ENCODE peak calls at places on chromosomes 3 and 15, in ten cellular contexts. G is fibroblast of mammary gland, K is HCT116, F is prostate gland, D is fibroblast of pulmonary artery, J is GM12864, V is tibial nerve, I is OCI-LY7, H is heart right ventricle, A is choroid plexus epithelial cell. S is an unnamed sample.

GRCh38 chr3:71063768-71064287 is 519.7 kb downstream of the FOXP1 start:
- DNase-seq in G (peak; percentile 63), K (no peak), F (no peak), D (peak; percentile 57), J (no peak), V (no peak), I (no peak), H (peak; percentile 49), A (peak; percentile 58), S (no peak)

GRCh38 chr3:147572970-147573340 is 163.8 kb downstream of the ZIC1 start:
- DNase-seq in G (peak; percentile 2), K (no peak), F (no peak), D (no peak), J (no peak), V (no peak), I (no peak), H (no peak), A (no peak), S (no peak)

GRCh38 chr3:100045696-100046095 is 68.6 kb downstream of the FILIP1L start:
- DNase-seq in G (peak; percentile 99), K (no peak), F (no peak), D (peak; percentile 95), J (no peak), V (peak; percentile 61), I (no peak), H (peak; percentile 86), A (peak; percentile 98), S (no peak)

GRCh38 chr3:104460477-104461406 is 906.0 kb upstream of the ALCAM start:
- DNase-seq in G (peak; percentile 30), K (peak; percentile 35), F (no peak), D (peak; percentile 57), J (no peak), V (peak; percentile 8), I (peak; percentile 12), H (no peak), A (peak; percentile 93), S (peak; percentile 21)

GRCh38 chr3:186361246-186361611 is 805 bp downstream of the DGKG start:
- DNase-seq in G (no peak), K (no peak), F (no peak), D (no peak), J (no peak), V (no peak), I (no peak), H (no peak), A (no peak), S (no peak)

GRCh38 chr3:2851356-2851755 is 258.8 kb downstream of the IL5RA start:
- DNase-seq in G (no peak), K (no peak), F (no peak), D (no peak), J (no peak), V (no peak), I (no peak), H (no peak), A (no peak), S (no peak)

GRCh38 chr15:47792231-47792630 is 74.9 kb downstream of the SEMA6D start:
- DNase-seq in G (no peak), K (no peak), F (no peak), D (no peak), J (no peak), V (no peak), I (no peak), H (no peak), A (no peak), S (no peak)

GRCh38 chr3:31875437-31875836 is 105.6 kb downstream of the OSBPL10 start:
- DNase-seq in G (no peak), K (no peak), F (no peak), D (no peak), J (no peak), V (no peak), I (no peak), H (no peak), A (no peak), S (no peak)

GRCh38 chr15:77507151-77507847 is 86.6 kb downstream of the HMG20A start:
- DNase-seq in G (peak; percentile 60), K (no peak), F (no peak), D (peak; percentile 52), J (no peak), V (peak; percentile 40), I (no peak), H (peak; percentile 73), A (no peak), S (no peak)

GRCh38 chr15:68421798-68422402 is 10.1 kb downstream of the ITGA11 start:
- DNase-seq in G (no peak), K (no peak), F (no peak), D (no peak), J (no peak), V (no peak), I (no peak), H (no peak), A (peak; percentile 68), S (no peak)

GRCh38 chr3:103218793-103219192 is 784.0 kb downstream of the ZPLD1 start:
- DNase-seq in G (no peak), K (no peak), F (no peak), D (no peak), J (no peak), V (no peak), I (no peak), H (no peak), A (peak; percentile 7), S (no peak)

GRCh38 chr3:52087728-52088127 is 31.4 kb upstream of the DUSP7 start:
- DNase-seq in G (no peak), K (no peak), F (no peak), D (no peak), J (no peak), V (no peak), I (no peak), H (no peak), A (no peak), S (no peak)

GRCh38 chr3:13019243-13019701 is 54.0 kb downstream of the IQSEC1 start:
- DNase-seq in G (peak; percentile 78), K (no peak), F (no peak), D (peak; percentile 71), J (no peak), V (peak; percentile 36), I (no peak), H (peak; percentile 69), A (peak; percentile 80), S (no peak)
- H3K4me3 ChIP-seq in G (peak overlapping the region; percentile 9), K (no peak overlapping the region), F (no peak overlapping the region), D (no peak overlapping the region), J (peak overlapping the region; percentile 80), V (no peak overlapping the region), I (peak overlapping the region; percentile 70), H (no peak overlapping the region), A (peak overlapping the region; percentile 20), S (no peak overlapping the region)

GRCh38 chr15:63010920-63011693 is 31.4 kb upstream of the TPM1 start:
- DNase-seq in G (no peak), K (no peak), F (no peak), D (no peak), J (no peak), V (no peak), I (no peak), H (no peak), A (no peak), S (no peak)
- TF ChIP-seq CTCF in G (no peak), K (no peak), F (no peak), D (no peak), J (no peak), V (no peak), I (no peak), H (no peak), A (no peak), S (no peak)

GRCh38 chr3:13019706-13020105 is 53.5 kb downstream of the IQSEC1 start:
- DNase-seq in G (no peak), K (no peak), F (no peak), D (no peak), J (no peak), V (no peak), I (no peak), H (no peak), A (no peak), S (no peak)

GRCh38 chr3:13021934-13022265 is 51.3 kb downstream of the IQSEC1 start:
- DNase-seq in G (no peak), K (no peak), F (no peak), D (no peak), J (no peak), V (no peak), I (peak; percentile 41), H (no peak), A (no peak), S (no peak)

GRCh38 chr3:13022348-13023250 is 50.6 kb downstream of the IQSEC1 start:
- DNase-seq in G (peak; percentile 86), K (no peak), F (no peak), D (peak; percentile 85), J (no peak), V (no peak), I (peak; percentile 75), H (peak; percentile 85), A (peak; percentile 78), S (no peak)

GRCh38 chr3:13020159-13020558 is 53.1 kb downstream of the IQSEC1 start:
- DNase-seq in G (no peak), K (no peak), F (no peak), D (no peak), J (no peak), V (no peak), I (peak; percentile 15), H (no peak), A (no peak), S (no peak)

DNA sequence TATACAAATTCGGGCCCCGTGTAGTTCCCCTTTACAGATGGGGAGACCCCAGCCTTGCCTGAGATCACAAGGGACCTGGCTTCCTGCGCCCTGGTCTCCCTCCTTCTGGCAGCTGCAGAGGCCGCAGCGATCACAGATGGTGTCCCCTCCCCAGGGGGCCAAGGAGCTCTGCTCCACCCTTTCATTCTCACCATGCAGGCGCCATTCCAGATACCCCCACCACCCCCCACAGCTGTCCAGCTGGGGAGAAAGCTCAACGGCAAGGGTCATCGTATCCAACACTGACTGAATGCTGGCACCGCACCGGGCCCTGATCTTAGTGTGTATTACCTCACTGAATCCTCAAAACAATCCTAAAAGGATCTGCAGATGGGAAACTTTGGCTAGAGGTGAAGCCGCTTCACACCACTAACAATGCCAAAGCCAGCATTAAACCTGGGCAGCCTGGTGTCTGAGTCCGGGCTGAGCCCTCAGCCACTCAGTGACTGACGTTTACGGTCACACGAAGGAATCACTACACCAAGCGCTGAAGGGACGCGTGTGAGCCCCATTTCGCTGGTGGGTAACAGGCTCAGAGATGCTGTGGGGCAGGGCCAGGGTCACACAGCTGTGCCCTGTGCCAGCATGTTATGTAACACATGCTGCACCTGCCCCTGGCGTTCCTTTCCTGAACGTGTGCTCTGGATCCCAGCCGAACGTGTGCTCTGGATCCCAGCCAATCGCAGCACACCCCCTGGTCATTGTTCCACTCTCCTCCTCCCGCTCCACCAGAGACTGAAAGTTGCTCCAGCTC is 51.9 kb downstream of the IQSEC1 start:
- DNase-seq in G (peak; percentile 45), K (no peak), F (no peak), D (no peak), J (no peak), V (peak; percentile 54), I (peak; percentile 80), H (no peak), A (no peak), S (no peak)
- H3K4me3 ChIP-seq in G (no peak overlapping the region), K (no peak overlapping the region), F (no peak overlapping the region), D (no peak overlapping the region), J (peak overlapping the region; percentile 80), V (no peak overlapping the region), I (peak overlapping the region; percentile 70), H (no peak overlapping the region), A (no peak overlapping the region), S (no peak overlapping the region)

DNA sequence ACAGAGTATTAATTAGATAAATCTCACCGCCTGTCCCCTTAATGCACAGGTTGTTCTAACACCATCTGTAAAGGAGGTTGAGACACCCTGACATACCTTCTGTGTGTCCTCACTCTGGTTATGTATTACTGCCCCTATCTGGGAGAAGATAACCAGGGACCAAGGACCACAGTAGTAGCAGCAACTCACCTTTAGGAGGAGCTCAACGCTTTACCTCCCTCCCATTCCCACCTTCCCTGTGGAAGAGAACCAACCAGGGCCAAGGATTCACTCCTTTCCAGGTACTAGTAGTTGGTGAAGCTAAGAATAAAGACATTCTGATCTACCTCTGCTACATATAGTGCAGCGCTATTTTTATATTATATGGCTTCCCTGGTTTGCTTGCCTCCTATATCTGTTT is 232.6 kb downstream of the MEX3B start:
- DNase-seq in G (no peak), K (peak; percentile 7), F (no peak), D (no peak), J (no peak), V (no peak), I (no peak), H (no peak), A (peak; percentile 47), S (no peak)
- TF ChIP-seq CTCF in G (peak; percentile 10), K (peak; percentile 45), F (no peak), D (no peak), J (peak; percentile 41), V (no peak), I (peak; percentile 60), H (peak; percentile 6), A (peak; percentile 70), S (peak; percentile 74)